ENCODE peak calls at places on chromosomes 3 and 15, in seven cellular contexts. F is cardiac fibroblast, R is A549, N is bronchial epithelial cell, C is RWPE1, O is kidney epithelial cell, S is AG09309. J is an unnamed sample.

GRCh38 chr3:188578579-188579363 is 424.8 kb downstream of the LPP start:
- DNase-seq in F (peak; percentile 97), R (no peak), N (peak; percentile 75), C (no peak), O (no peak), S (peak; percentile 70), J (no peak)

GRCh38 chr15:85419200-85419599 is 38.8 kb downstream of the AKAP13 start:
- DNase-seq in F (no peak), R (no peak), N (peak; percentile 87), C (peak; percentile 38), O (no peak), S (no peak), J (no peak)

GRCh38 chr3:159189994-159190669 is 388.3 kb downstream of the MFSD1 start:
- DNase-seq in F (no peak), R (no peak), N (peak; percentile 56), C (peak; percentile 28), O (no peak), S (peak; percentile 69), J (no peak)

GRCh38 chr3:128152419-128153155 is 694 bp upstream of the EEFSEC start:
- DNase-seq in F (no peak), R (no peak), N (peak; percentile 66), C (no peak), O (no peak), S (no peak), J (no peak)

GRCh38 chr15:44811347-44811746 is 75.0 kb downstream of the TRIM69 start:
- DNase-seq in F (no peak), R (no peak), N (peak; percentile 21), C (no peak), O (no peak), S (no peak), J (no peak)

GRCh38 chr3:158912188-158912587 is 110.3 kb downstream of the MFSD1 start:
- DNase-seq in F (no peak), R (no peak), N (no peak), C (no peak), O (no peak), S (no peak), J (no peak)

GRCh38 chr3:45816544-45816943 is 20.2 kb upstream of the SLC6A20 start:
- DNase-seq in F (peak; percentile 43), R (no peak), N (peak; percentile 61), C (peak; percentile 60), O (no peak), S (no peak), J (no peak)

GRCh38 chr3:98552232-98553020 is 20.6 kb downstream of the GPR15 start:
- DNase-seq in F (no peak), R (no peak), N (no peak), C (no peak), O (no peak), S (no peak), J (no peak)

GRCh38 chr3:183514048-183514447 is 41.5 kb downstream of the KLHL6 start:
- DNase-seq in F (no peak), R (no peak), N (no peak), C (no peak), O (no peak), S (no peak), J (no peak)

GRCh38 chr3:145333931-145334330 is 827.1 kb downstream of the PLOD2 start:
- DNase-seq in F (no peak), R (no peak), N (no peak), C (no peak), O (no peak), S (no peak), J (no peak)

GRCh38 chr15:23039917-23040281 is 530 bp upstream of the TUBGCP5 start:
- DNase-seq in F (no peak), R (no peak), N (no peak), C (no peak), O (no peak), S (no peak), J (no peak)

GRCh38 chr3:195118671-195119070 is 152.3 kb downstream of the XXYLT1 start:
- DNase-seq in F (peak; percentile 44), R (no peak), N (no peak), C (no peak), O (no peak), S (no peak), J (no peak)

GRCh38 chr3:157360044-157360443 is 76.6 kb upstream of the PTX3 start:
- DNase-seq in F (peak; percentile 85), R (peak; percentile 68), N (peak; percentile 85), C (peak; percentile 69), O (peak; percentile 67), S (peak; percentile 79), J (no peak)

GRCh38 chr3:27323087-27323570 is 46.1 kb downstream of the NEK10 start:
- DNase-seq in F (no peak), R (no peak), N (no peak), C (no peak), O (no peak), S (no peak), J (no peak)

GRCh38 chr15:82985688-82986441 is at the start of gene RAMAC:
- DNase-seq in F (peak; percentile 96), R (peak; percentile 93), N (peak; percentile 92), C (peak; percentile 91), O (peak; percentile 93), S (peak; percentile 84), J (no peak)

GRCh38 chr3:89983449-89983848 is 876.0 kb downstream of the EPHA3 start:
- DNase-seq in F (no peak), R (no peak), N (no peak), C (no peak), O (no peak), S (no peak), J (no peak)

GRCh38 chr15:82105458-82106205 is 59.8 kb upstream of the MEX3B start:
- DNase-seq in F (peak; percentile 74), R (no peak), N (peak; percentile 44), C (no peak), O (no peak), S (peak; percentile 54), J (no peak)

GRCh38 chr3:115927210-115927609 is 303.9 kb downstream of the GAP43 start:
- DNase-seq in F (no peak), R (no peak), N (no peak), C (no peak), O (no peak), S (no peak), J (no peak)

DNA sequence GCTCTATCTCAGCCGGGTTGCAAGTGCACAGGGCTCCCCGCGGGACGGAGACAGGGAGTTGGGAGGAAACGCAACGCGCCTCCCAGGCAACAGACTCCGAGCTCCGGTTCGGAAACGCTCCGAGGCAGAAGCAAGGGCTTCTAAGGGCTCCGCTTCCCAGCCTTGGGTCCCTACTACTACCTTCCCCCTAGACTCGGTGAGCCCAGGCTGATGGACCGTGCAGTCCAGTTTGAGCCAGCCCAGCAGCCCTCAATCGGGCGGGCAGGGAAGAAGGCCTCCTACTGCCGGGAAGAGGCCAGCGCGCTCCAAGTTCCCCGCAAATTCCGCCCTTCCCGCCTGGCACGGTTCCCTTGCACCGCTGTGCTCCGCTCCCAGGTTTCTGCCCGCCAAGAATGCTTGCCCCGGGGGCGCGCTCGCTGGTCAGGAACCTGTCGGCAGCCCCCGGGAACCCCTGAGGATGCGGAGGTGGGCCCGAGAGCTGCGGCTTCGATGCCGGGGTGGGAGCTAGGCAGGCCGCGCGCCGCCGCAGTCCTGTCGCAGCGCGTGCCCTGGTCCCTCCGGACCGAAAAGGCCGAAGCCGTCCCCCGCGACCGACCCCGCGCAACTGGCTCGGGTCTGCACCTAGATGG is 728 bp downstream of the TRANK1 start:
- DNase-seq in F (peak; percentile 77), R (peak; percentile 44), N (peak; percentile 16), C (peak; percentile 40), O (no peak), S (no peak), J (no peak)
- TF ChIP-seq CTCF in F (no peak), R (no peak), N (no peak), C (no peak), O (peak; percentile 13), S (peak; percentile 12), J (peak; percentile 39)

DNA sequence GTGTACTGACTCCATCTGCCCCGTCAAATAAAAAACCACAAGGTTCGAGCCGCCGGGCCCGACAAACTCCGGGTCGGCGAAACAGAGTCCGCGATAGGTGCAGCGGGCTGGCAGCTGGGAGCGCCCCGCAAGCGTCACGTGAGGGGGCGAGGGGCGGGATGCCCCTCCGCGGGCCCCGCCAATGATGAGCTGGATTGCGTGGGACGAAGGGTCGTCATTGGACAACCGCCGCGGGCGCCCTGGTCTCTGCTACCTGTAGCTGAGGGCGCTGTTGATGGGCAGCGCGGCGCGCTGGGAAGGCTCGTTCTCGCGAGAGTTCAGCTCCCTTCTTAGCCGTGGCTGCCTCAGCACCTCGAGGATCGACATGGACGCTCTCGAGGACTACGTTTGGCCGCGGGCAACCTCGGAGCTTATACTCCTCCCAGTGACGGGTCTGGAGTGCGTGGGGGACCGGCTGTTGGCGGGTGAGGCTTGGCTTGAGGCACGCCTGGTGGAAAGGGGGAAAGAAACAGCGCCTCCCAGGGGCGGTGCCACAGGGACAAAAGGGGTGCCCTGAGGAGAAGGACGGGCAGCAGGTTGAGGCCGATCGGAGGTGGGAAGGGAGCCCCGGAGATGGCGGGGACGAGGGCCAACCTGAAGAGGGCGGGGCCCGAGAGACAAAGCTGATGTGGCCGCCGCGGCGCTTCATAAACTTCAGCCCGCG is at the start of gene WDR6:
- DNase-seq in F (peak; percentile 99), R (peak; percentile 91), N (peak; percentile 93), C (peak; percentile 92), O (peak; percentile 89), S (peak; percentile 90), J (peak; percentile 100)
- TF ChIP-seq CTCF in F (peak; percentile 27), R (peak; percentile 13), N (peak; percentile 53), C (peak; percentile 48), O (peak; percentile 46), S (peak; percentile 51), J (peak; percentile 77)

GRCh38 chr3:13674538-13675185 is 125.7 kb downstream of the FBLN2 start:
- DNase-seq in F (no peak), R (no peak), N (no peak), C (no peak), O (no peak), S (no peak), J (no peak)

GRCh38 chr3:13676618-13677017 is 127.7 kb downstream of the FBLN2 start:
- DNase-seq in F (no peak), R (no peak), N (no peak), C (no peak), O (no peak), S (no peak), J (no peak)

GRCh38 chr3:13671536-13672233 is 122.8 kb downstream of the FBLN2 start:
- DNase-seq in F (no peak), R (no peak), N (no peak), C (no peak), O (no peak), S (no peak), J (no peak)

GRCh38 chr3:13670292-13670691 is 121.4 kb downstream of the FBLN2 start:
- DNase-seq in F (no peak), R (no peak), N (no peak), C (no peak), O (no peak), S (no peak), J (no peak)

DNA sequence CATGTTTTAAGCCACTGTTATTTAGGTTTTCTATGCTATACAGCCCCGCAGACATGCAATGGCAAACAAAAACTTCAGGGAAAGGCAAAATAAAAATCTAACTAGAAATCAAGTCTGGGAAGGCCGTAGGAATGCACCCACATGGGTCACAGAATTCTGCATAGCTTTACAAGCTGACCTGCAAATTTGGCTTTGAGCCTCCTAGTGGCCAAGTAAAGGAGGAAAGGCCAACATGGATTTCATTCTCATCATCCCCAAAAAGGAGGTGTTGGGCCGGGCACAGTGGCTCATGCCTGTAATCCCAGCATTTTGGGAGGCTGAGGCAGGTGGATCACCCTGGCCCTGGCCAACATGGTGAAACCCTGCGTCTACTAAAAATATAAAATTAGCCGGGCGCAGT is 124.3 kb downstream of the FBLN2 start:
- DNase-seq in F (no peak), R (peak; percentile 50), N (no peak), C (no peak), O (no peak), S (no peak), J (no peak)
- TF ChIP-seq CTCF in F (peak; percentile 16), R (peak; percentile 8), N (peak; percentile 30), C (peak; percentile 18), O (peak; percentile 22), S (peak; percentile 45), J (peak; percentile 62)

GRCh38 chr3:50445919-50446318 is 57.5 kb downstream of the CACNA2D2 start:
- DNase-seq in F (no peak), R (no peak), N (no peak), C (no peak), O (no peak), S (no peak), J (no peak)
- TF ChIP-seq CTCF in F (no peak), R (no peak), N (no peak), C (no peak), O (no peak), S (no peak), J (no peak)

J was measured in chondrocyte.